ENCODE peak calls at places on chromosomes 5 and 9, in six cellular contexts. M is hypothalamus; F is cardiac muscle cell; P is colonic mucosa; Y is natural killer cell; K is stimulated activated CD8-positive, alpha-beta memory T cell treated with anti-CD3 and anti-CD28 coated beads, Interleukin-15, amount 100 ng/mL, for 24 hours. X is an unnamed sample.

GRCh38 chr5:16617272-16617973 is 626 bp upstream of the RETREG1 start:
- DNase-seq in K (no peak), M (no peak), F (no peak), Y (no peak), P (peak), X (peak)

GRCh38 chr9:121912812-121913627 is 180.1 kb downstream of the TTLL11 start:
- DNase-seq in Y (no peak), F (no peak), P (no peak), M (no peak), K (no peak), X (no peak)

GRCh38 chr9:126550891-126551351 is 62.8 kb upstream of the LMX1B start:
- DNase-seq in M (no peak), F (no peak), K (no peak), P (no peak), Y (no peak), X (no peak)

GRCh38 chr5:165370772-165371171 is 1865.4 kb downstream of the MAT2B start:
- DNase-seq in F (no peak), P (no peak), M (no peak), Y (no peak), K (no peak), X (no peak)

GRCh38 chr9:91222457-91222856 is 139.3 kb downstream of the AUH start:
- DNase-seq in M (no peak), K (no peak), Y (no peak), F (no peak), P (no peak), X (no peak)

GRCh38 chr5:56026863-56027300 is 32.1 kb upstream of the IL6ST start:
- DNase-seq in M (no peak), P (no peak), F (peak), Y (no peak), K (no peak), X (no peak)

GRCh38 chr5:62256161-62257017 is 49.6 kb upstream of the KIF2A start:
- DNase-seq in K (no peak), M (no peak), P (no peak), Y (no peak), F (peak), X (peak)

GRCh38 chr9:137113385-137114159 is 961 bp downstream of the DPP7 start:
- DNase-seq in K (no peak), M (no peak), Y (no peak), F (peak), P (no peak), X (peak)

GRCh38 chr5:174312641-174313040 is 267.1 kb downstream of the NSG2 start:
- DNase-seq in P (no peak), Y (no peak), K (no peak), F (no peak), M (no peak), X (no peak)

GRCh38 chr5:168670881-168671575 is 91.9 kb upstream of the PANK3 start:
- DNase-seq in P (no peak), Y (no peak), K (no peak), F (no peak), M (no peak), X (no peak)

GRCh38 chr5:172771439-172772111 is 580 bp upstream of the DUSP1 start:
- DNase-seq in Y (no peak), M (no peak), P (no peak), K (no peak), F (no peak), X (peak)

GRCh38 chr5:107652839-107653607 is 17.7 kb downstream of the EFNA5 start:
- DNase-seq in K (no peak), P (no peak), F (no peak), M (no peak), Y (no peak), X (no peak)

GRCh38 chr9:109440797-109441287 is 57.3 kb downstream of the PTPN3 start:
- DNase-seq in K (no peak), Y (no peak), P (peak), F (peak), M (no peak), X (peak)

GRCh38 chr5:170232786-170233185 is at the start of gene C5orf58:
- DNase-seq in M (no peak), F (no peak), K (no peak), P (no peak), Y (no peak), X (no peak)

GRCh38 chr5:84622485-84622884 is 237.8 kb upstream of the EDIL3 start:
- DNase-seq in K (no peak), M (no peak), F (no peak), P (no peak), Y (no peak), X (no peak)

GRCh38 chr9:136018257-136019031 is 57.3 kb upstream of the UBAC1 start:
- DNase-seq in P (no peak), M (no peak), Y (no peak), K (no peak), F (no peak), X (no peak)

GRCh38 chr9:123509646-123510045 is 153.6 kb downstream of the CRB2 start:
- DNase-seq in Y (no peak), F (no peak), M (no peak), K (no peak), P (no peak), X (no peak)

GRCh38 chr5:82387041-82387818 is 109.1 kb upstream of the RPS23 start:
- DNase-seq in P (no peak), M (no peak), Y (no peak), F (peak), K (no peak), X (no peak)

GRCh38 chr9:69346596-69347390 is 21.8 kb downstream of the ENTREP1 start:
- DNase-seq in Y (no peak), F (peak), P (no peak), K (no peak), M (no peak), X (no peak)

GRCh38 chr9:134814598-134815215 is 65.9 kb upstream of the FCN2 start:
- DNase-seq in P (no peak), M (no peak), K (no peak), F (no peak), Y (no peak), X (no peak)

GRCh38 chr5:107499237-107499636 is 171.5 kb downstream of the EFNA5 start:
- DNase-seq in K (no peak), Y (no peak), F (no peak), P (no peak), M (no peak), X (no peak)

GRCh38 chr5:76193635-76194034 is 110.5 kb downstream of the SV2C start:
- DNase-seq in P (no peak), F (no peak), K (no peak), M (no peak), Y (no peak), X (no peak)

GRCh38 chr5:140468188-140468587 is 66.6 kb downstream of the ANKHD1 start:
- DNase-seq in Y (no peak), M (no peak), F (peak), P (no peak), K (no peak), X (no peak)